ENCODE peak calls at places on chromosomes 11 and 22, in eight cellular contexts. W is A549; P is anterior cingulate cortex; S is T-helper 1 cell; O is T-helper 17 cell; R is effector memory CD8-positive, alpha-beta T cell; A is mesendoderm; Z is PC-9. B is an unnamed sample.

GRCh38 chr11:78256962-78257361 is 68.2 kb downstream of the USP35 start:
- DNase-seq in W (no peak), P (no peak), S (no peak), O (no peak), R (no peak), A (peak), Z (no peak), B (no peak)

GRCh38 chr11:59574932-59575904 is 40.4 kb downstream of the OSBP start:
- DNase-seq in W (no peak), P (no peak), S (no peak), O (no peak), R (no peak), A (no peak), Z (no peak), B (no peak)

GRCh38 chr11:123182101-123182500 is 12.9 kb downstream of the CLMP start:
- DNase-seq in W (no peak), P (no peak), S (no peak), O (no peak), R (no peak), A (peak), Z (no peak), B (no peak)

GRCh38 chr11:15291885-15292284 is 177.2 kb downstream of the INSC start:
- DNase-seq in W (no peak), P (no peak), S (no peak), O (no peak), R (no peak), A (no peak), Z (no peak), B (no peak)

GRCh38 chr22:44542561-44543222 is 44.7 kb upstream of the RTL6 start:
- DNase-seq in W (no peak), P (no peak), S (no peak), O (no peak), R (no peak), A (no peak), Z (no peak), B (no peak)

GRCh38 chr11:82754410-82754809 is 20.7 kb upstream of the FAM181B start:
- DNase-seq in W (no peak), P (no peak), S (no peak), O (no peak), R (no peak), A (no peak), Z (no peak), B (no peak)

GRCh38 chr11:112412383-112412782 is 151.7 kb upstream of the PLET1 start:
- DNase-seq in W (no peak), P (no peak), S (no peak), O (no peak), R (no peak), A (no peak), Z (no peak), B (no peak)

GRCh38 chr11:44157019-44157418 is 61.5 kb downstream of the EXT2 start:
- DNase-seq in W (no peak), P (no peak), S (no peak), O (no peak), R (no peak), A (no peak), Z (no peak), B (no peak)

GRCh38 chr22:26892401-26893033 is 235.1 kb downstream of the MIAT start:
- DNase-seq in W (peak), P (no peak), S (no peak), O (no peak), R (no peak), A (no peak), Z (no peak), B (no peak)

GRCh38 chr11:46332093-46332567 is 15.1 kb upstream of the DGKZ start:
- DNase-seq in W (no peak), P (no peak), S (no peak), O (no peak), R (no peak), A (no peak), Z (no peak), B (no peak)

GRCh38 chr22:30178180-30179126 is 68.1 kb downstream of the LIF start:
- DNase-seq in W (no peak), P (no peak), S (no peak), O (no peak), R (no peak), A (no peak), Z (no peak), B (no peak)

GRCh38 chr22:50016988-50017700 is 4.6 kb upstream of the IL17REL start:
- DNase-seq in W (no peak), P (no peak), S (no peak), O (no peak), R (no peak), A (no peak), Z (peak), B (no peak)

GRCh38 chr11:60428517-60428916 is 855 bp upstream of the MS4A5 start:
- DNase-seq in W (peak), P (no peak), S (no peak), O (no peak), R (no peak), A (peak), Z (no peak), B (no peak)

GRCh38 chr11:104776501-104777170 is 121.6 kb downstream of the CASP12 start:
- DNase-seq in W (no peak), P (no peak), S (no peak), O (no peak), R (no peak), A (no peak), Z (peak), B (no peak)

GRCh38 chr11:133081730-133082452 is 450.4 kb downstream of the OPCML start:
- DNase-seq in W (no peak), P (no peak), S (no peak), O (no peak), R (no peak), A (peak), Z (no peak), B (no peak)

GRCh38 chr11:10605941-10606381 is 37.5 kb upstream of the LYVE1 start:
- DNase-seq in W (no peak), P (no peak), S (no peak), O (no peak), R (no peak), A (peak), Z (no peak), B (no peak)

GRCh38 chr11:126502982-126503381 is 147.5 kb downstream of the ST3GAL4 start:
- DNase-seq in W (no peak), P (no peak), S (no peak), O (no peak), R (no peak), A (peak), Z (no peak), B (no peak)

GRCh38 chr11:57353461-57354251 is 15.5 kb downstream of the P2RX3 start:
- DNase-seq in W (no peak), P (no peak), S (no peak), O (no peak), R (no peak), A (peak), Z (no peak), B (no peak)

GRCh38 chr11:119995730-119996491 is 142.0 kb downstream of the TRIM29 start:
- DNase-seq in W (no peak), P (no peak), S (no peak), O (no peak), R (no peak), A (no peak), Z (no peak), B (no peak)

GRCh38 chr11:532512-533048 is 2.8 kb downstream of the HRAS start:
- DNase-seq in W (no peak), P (no peak), S (no peak), O (no peak), R (no peak), A (no peak), Z (no peak), B (no peak)